ENCODE peak calls at places on chromosomes 11 and 22, in five cellular contexts. K, Y, V, B and S are unnamed samples. For H3K4me1 and H3K9me3, the result is how much of the 10 kb centered on the place peaks cover.

GRCh38 chr11:86228967-86229330 is 15.6 kb upstream of the EED start:
- DNase-seq in Y (no peak), K (no peak), V (no peak), B (no peak), S (no peak)

GRCh38 chr22:37057796-37058510 is 6.4 kb downstream of the KCTD17 start:
- DNase-seq in Y (no peak), V (no peak), K (no peak), B (no peak), S (no peak)

GRCh38 chr11:96741068-96741467 is 351.3 kb downstream of the JRKL start:
- DNase-seq in Y (no peak), B (no peak), V (peak), K (no peak), S (no peak)

GRCh38 chr11:94793002-94793401 is 24.8 kb downstream of the AMOTL1 start:
- DNase-seq in B (no peak), K (no peak), Y (no peak), V (peak), S (no peak)

GRCh38 chr22:29065468-29066190 is 4.0 kb upstream of the C22orf31 start:
- DNase-seq in Y (no peak), B (no peak), V (no peak), K (no peak), S (no peak)

GRCh38 chr11:64207247-64208085 is 945 bp downstream of the FERMT3 start:
- DNase-seq in Y (peak), K (peak), B (peak), V (peak), S (peak)

GRCh38 chr11:120060512-120060911 is 77.4 kb downstream of the TRIM29 start:
- DNase-seq in K (no peak), Y (no peak), V (no peak), B (no peak), S (no peak)

GRCh38 chr11:104073950-104074349 is 37.5 kb downstream of the DDI1 start:
- DNase-seq in Y (no peak), K (peak), V (peak), B (no peak), S (no peak)

GRCh38 chr11:118528511-118528910 is 1.2 kb downstream of the TTC36 start:
- DNase-seq in Y (no peak), B (no peak), V (no peak), K (no peak), S (no peak)

GRCh38 chr11:47864910-47865309 is 16.8 kb upstream of the NUP160 start:
- DNase-seq in K (no peak), V (peak), B (no peak), Y (no peak), S (no peak)

GRCh38 chr11:122642971-122643370 is 12.6 kb upstream of the UBASH3B start:
- DNase-seq in B (no peak), K (no peak), Y (no peak), V (peak), S (no peak)

GRCh38 chr11:19349340-19350025 is 108.7 kb upstream of the E2F8 start:
- DNase-seq in K (no peak), Y (peak), V (no peak), B (no peak), S (no peak)

GRCh38 chr11:76453248-76453647 is 8.4 kb downstream of the EMSY start:
- DNase-seq in Y (no peak), V (no peak), K (no peak), B (no peak), S (no peak)
- H3K4me1 ChIP-seq in Y (under half), V (under half), K (under half), B (under half), S (under half)

DNA sequence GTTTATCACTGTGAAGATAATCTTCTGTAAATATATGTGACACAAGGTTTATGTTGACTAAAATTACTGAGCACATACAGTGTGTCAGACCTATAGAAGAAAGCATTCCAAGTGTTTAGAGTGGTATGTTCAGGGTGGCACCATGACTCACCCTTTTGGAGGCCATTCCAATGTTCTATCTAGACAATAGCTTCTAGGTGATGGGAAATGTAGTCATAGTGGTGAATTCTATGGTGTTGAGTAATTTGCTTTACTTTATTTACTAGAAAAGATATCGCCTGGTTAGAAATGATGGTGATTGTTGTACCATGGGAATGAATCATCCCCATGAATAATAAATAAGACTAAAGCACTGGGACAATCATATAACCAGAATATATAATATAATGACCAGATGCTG is 72.9 kb upstream of the OR4C15 start:
- DNase-seq in B (no peak), Y (no peak), K (no peak), V (no peak), S (no peak)
- H3K9me3 ChIP-seq in B (under half), Y (under half), K (under half), V (under half), S (under half)

DNA sequence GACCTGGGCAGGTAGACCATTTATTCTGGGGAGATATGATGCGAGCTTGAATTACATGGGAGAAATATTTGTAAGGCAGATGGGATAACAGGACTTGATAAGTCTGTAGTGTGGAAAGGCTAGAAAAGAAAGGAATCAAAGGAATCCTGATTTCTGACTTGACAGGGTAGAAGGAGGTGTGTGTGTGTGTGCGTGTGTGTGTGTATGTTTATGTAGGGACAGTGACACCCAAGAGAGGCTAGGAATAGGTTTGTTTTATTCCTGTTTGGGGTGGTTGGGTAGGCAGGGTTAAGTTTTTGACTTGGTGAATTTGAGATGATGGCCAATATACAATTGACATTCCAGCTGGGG is 390 bp upstream of the HTATIP2 start:
- DNase-seq in K (no peak), Y (no peak), B (no peak), V (no peak), S (no peak)
- H3K27ac ChIP-seq in K (peak), Y (no peak), B (peak), V (no peak), S (peak)

GRCh38 chr22:24981066-24981465 is 28.6 kb downstream of the KIAA1671 start:
- DNase-seq in K (no peak), B (no peak), Y (no peak), V (no peak), S (no peak)
- H3K4me1 ChIP-seq in K (under half), B (under half), Y (under half), V (under half), S (under half)

GRCh38 chr11:50278756-50279155 is 246.1 kb downstream of the OR4C45 start:
- DNase-seq in B (no peak), Y (no peak), V (no peak), K (no peak), S (no peak)
- H3K9me3 ChIP-seq in B (under half), Y (under half), V (under half), K (under half), S (under half)